ENCODE peak calls at places on chromosomes 7 and 10, in five cellular contexts. One of them, this sample, is unnamed.

GRCh38 chr10:125812128-125812527 is 10.9 kb downstream of the UROS start:
- DNase-seq in adrenal gland: no peak
- DNase-seq in WERI-Rb-1: no peak
- DNase-seq in PC-3: peak; percentile 21
- DNase-seq in breast epithelium: no peak
- DNase-seq in this sample: no peak

GRCh38 chr7:134101716-134102115 is 25.4 kb upstream of the LRGUK start:
- DNase-seq in adrenal gland: no peak
- DNase-seq in WERI-Rb-1: no peak
- DNase-seq in PC-3: no peak
- DNase-seq in breast epithelium: no peak
- DNase-seq in this sample: no peak

GRCh38 chr10:61464461-61465215 is 11.5 kb upstream of the TMEM26 start:
- DNase-seq in adrenal gland: no peak
- DNase-seq in WERI-Rb-1: no peak
- DNase-seq in PC-3: peak; percentile 94
- DNase-seq in breast epithelium: no peak
- DNase-seq in this sample: no peak

GRCh38 chr7:12490105-12490688 is 80.3 kb upstream of the SCIN start:
- DNase-seq in adrenal gland: no peak
- DNase-seq in WERI-Rb-1: no peak
- DNase-seq in PC-3: peak; percentile 66
- DNase-seq in breast epithelium: no peak
- DNase-seq in this sample: no peak

GRCh38 chr7:128168667-128169210 is 72.3 kb upstream of the LEP start:
- DNase-seq in adrenal gland: peak; percentile 46
- DNase-seq in WERI-Rb-1: no peak
- DNase-seq in PC-3: no peak
- DNase-seq in breast epithelium: no peak
- DNase-seq in this sample: peak; percentile 74

GRCh38 chr10:4767033-4767814 is 58.8 kb upstream of the AKR1E2 start:
- DNase-seq in adrenal gland: no peak
- DNase-seq in WERI-Rb-1: no peak
- DNase-seq in PC-3: peak; percentile 52
- DNase-seq in breast epithelium: no peak
- DNase-seq in this sample: no peak

GRCh38 chr10:13890617-13891541 is 304.1 kb downstream of the PRPF18 start:
- DNase-seq in adrenal gland: no peak
- DNase-seq in WERI-Rb-1: no peak
- DNase-seq in PC-3: no peak
- DNase-seq in breast epithelium: no peak
- DNase-seq in this sample: no peak

GRCh38 chr7:151225948-151226510 is 976 bp downstream of the ABCF2 start:
- DNase-seq in adrenal gland: no peak
- DNase-seq in WERI-Rb-1: no peak
- DNase-seq in PC-3: peak; percentile 1
- DNase-seq in breast epithelium: no peak
- DNase-seq in this sample: no peak

GRCh38 chr10:43220971-43221418 is 45.9 kb downstream of the RASGEF1A start:
- DNase-seq in adrenal gland: no peak
- DNase-seq in WERI-Rb-1: peak; percentile 3
- DNase-seq in PC-3: no peak
- DNase-seq in breast epithelium: peak; percentile 33
- DNase-seq in this sample: no peak

GRCh38 chr10:63206997-63207952 is 74.1 kb downstream of the NRBF2 start:
- DNase-seq in adrenal gland: no peak
- DNase-seq in WERI-Rb-1: no peak
- DNase-seq in PC-3: no peak
- DNase-seq in breast epithelium: no peak
- DNase-seq in this sample: no peak

GRCh38 chr7:20596653-20597052 is 18.8 kb upstream of the ABCB5 start:
- DNase-seq in adrenal gland: no peak
- DNase-seq in WERI-Rb-1: no peak
- DNase-seq in PC-3: peak; percentile 93
- DNase-seq in breast epithelium: no peak
- DNase-seq in this sample: no peak

GRCh38 chr7:149773446-149774236 is at the start of gene ZNF467:
- DNase-seq in adrenal gland: peak; percentile 75
- DNase-seq in WERI-Rb-1: peak; percentile 67
- DNase-seq in PC-3: peak; percentile 28
- DNase-seq in breast epithelium: peak; percentile 82
- DNase-seq in this sample: peak; percentile 53

GRCh38 chr10:74909665-74910064 is 83.3 kb downstream of the KAT6B start:
- DNase-seq in adrenal gland: no peak
- DNase-seq in WERI-Rb-1: no peak
- DNase-seq in PC-3: peak; percentile 96
- DNase-seq in breast epithelium: no peak
- DNase-seq in this sample: no peak

GRCh38 chr7:32580646-32581045 is 85.4 kb downstream of the AVL9 start:
- DNase-seq in adrenal gland: no peak
- DNase-seq in WERI-Rb-1: no peak
- DNase-seq in PC-3: no peak
- DNase-seq in breast epithelium: no peak
- DNase-seq in this sample: no peak

GRCh38 chr10:34816067-34817002 is 1.2 kb upstream of the PARD3 start:
- DNase-seq in adrenal gland: peak; percentile 24
- DNase-seq in WERI-Rb-1: no peak
- DNase-seq in PC-3: peak; percentile 70
- DNase-seq in breast epithelium: no peak
- DNase-seq in this sample: peak; percentile 30

GRCh38 chr10:78419481-78420265 is 386.0 kb downstream of the RPS24 start:
- DNase-seq in adrenal gland: no peak
- DNase-seq in WERI-Rb-1: peak; percentile 2
- DNase-seq in PC-3: peak; percentile 36
- DNase-seq in breast epithelium: no peak
- DNase-seq in this sample: no peak

GRCh38 chr7:135411098-135411497 is 98.8 kb downstream of the CNOT4 start:
- DNase-seq in adrenal gland: no peak
- DNase-seq in WERI-Rb-1: no peak
- DNase-seq in PC-3: no peak
- DNase-seq in breast epithelium: no peak
- DNase-seq in this sample: no peak

GRCh38 chr10:8296090-8296741 is 241.7 kb downstream of the GATA3 start:
- DNase-seq in adrenal gland: no peak
- DNase-seq in WERI-Rb-1: no peak
- DNase-seq in PC-3: no peak
- DNase-seq in breast epithelium: no peak
- DNase-seq in this sample: no peak

GRCh38 chr7:125926621-125927020 is 997.0 kb upstream of the POT1 start:
- DNase-seq in adrenal gland: no peak
- DNase-seq in WERI-Rb-1: no peak
- DNase-seq in PC-3: peak; percentile 2
- DNase-seq in breast epithelium: no peak
- DNase-seq in this sample: no peak

GRCh38 chr7:149321978-149322541 is 60.1 kb downstream of the ZNF783 start:
- DNase-seq in adrenal gland: no peak
- DNase-seq in WERI-Rb-1: no peak
- DNase-seq in PC-3: no peak
- DNase-seq in breast epithelium: no peak
- DNase-seq in this sample: no peak

GRCh38 chr10:27041196-27041595 is 59.1 kb downstream of the ANKRD26 start:
- DNase-seq in adrenal gland: no peak
- DNase-seq in WERI-Rb-1: no peak
- DNase-seq in PC-3: no peak
- DNase-seq in breast epithelium: no peak
- DNase-seq in this sample: no peak

GRCh38 chr10:58851606-58852005 is 324.8 kb upstream of the PHYHIPL start:
- DNase-seq in adrenal gland: no peak
- DNase-seq in WERI-Rb-1: no peak
- DNase-seq in PC-3: peak; percentile 37
- DNase-seq in breast epithelium: no peak
- DNase-seq in this sample: no peak

GRCh38 chr10:3756360-3756740 is 28.7 kb downstream of the KLF6 start:
- DNase-seq in adrenal gland: no peak
- DNase-seq in WERI-Rb-1: no peak
- DNase-seq in PC-3: no peak
- DNase-seq in breast epithelium: no peak
- DNase-seq in this sample: no peak

GRCh38 chr10:83539528-83540308 is 599.6 kb upstream of the GHITM start:
- DNase-seq in adrenal gland: no peak
- DNase-seq in WERI-Rb-1: peak; percentile 35
- DNase-seq in PC-3: no peak
- DNase-seq in breast epithelium: no peak
- DNase-seq in this sample: no peak

GRCh38 chr10:124641282-124642075 is 102.7 kb downstream of the FAM53B start:
- DNase-seq in adrenal gland: no peak
- DNase-seq in WERI-Rb-1: no peak
- DNase-seq in PC-3: no peak
- DNase-seq in breast epithelium: no peak
- DNase-seq in this sample: no peak

GRCh38 chr7:37920619-37921339 is at the start of gene EPDR1:
- DNase-seq in adrenal gland: peak; percentile 66
- DNase-seq in WERI-Rb-1: peak; percentile 73
- DNase-seq in PC-3: peak; percentile 78
- DNase-seq in breast epithelium: no peak
- DNase-seq in this sample: peak; percentile 65

GRCh38 chr7:37352974-37353948 is 95.4 kb downstream of the ELMO1 start:
- DNase-seq in adrenal gland: no peak
- DNase-seq in WERI-Rb-1: peak; percentile 47
- DNase-seq in PC-3: peak; percentile 8
- DNase-seq in breast epithelium: no peak
- DNase-seq in this sample: no peak

GRCh38 chr10:69838418-69838817 is 36.7 kb downstream of the COL13A1 start:
- DNase-seq in adrenal gland: no peak
- DNase-seq in WERI-Rb-1: no peak
- DNase-seq in PC-3: no peak
- DNase-seq in breast epithelium: no peak
- DNase-seq in this sample: no peak
- TF ChIP-seq CTCF in adrenal gland: no peak
- TF ChIP-seq CTCF in WERI-Rb-1: no peak
- TF ChIP-seq CTCF in PC-3: no peak
- TF ChIP-seq CTCF in breast epithelium: no peak
- TF ChIP-seq CTCF in this sample: no peak

GRCh38 chr7:118152632-118153031 is 31.3 kb upstream of the LSM8 start:
- DNase-seq in adrenal gland: no peak
- DNase-seq in WERI-Rb-1: no peak
- DNase-seq in PC-3: no peak
- DNase-seq in breast epithelium: no peak
- DNase-seq in this sample: no peak

GRCh38 chr7:118149394-118149793 is 34.6 kb upstream of the LSM8 start:
- DNase-seq in adrenal gland: no peak
- DNase-seq in WERI-Rb-1: no peak
- DNase-seq in PC-3: no peak
- DNase-seq in breast epithelium: no peak
- DNase-seq in this sample: no peak

GRCh38 chr7:118152149-118152548 is 31.8 kb upstream of the LSM8 start:
- DNase-seq in adrenal gland: no peak
- DNase-seq in WERI-Rb-1: no peak
- DNase-seq in PC-3: no peak
- DNase-seq in breast epithelium: no peak
- DNase-seq in this sample: no peak

GRCh38 chr7:118153551-118154177 is 30.3 kb upstream of the LSM8 start:
- DNase-seq in adrenal gland: no peak
- DNase-seq in WERI-Rb-1: no peak
- DNase-seq in PC-3: peak; percentile 67
- DNase-seq in breast epithelium: no peak
- DNase-seq in this sample: peak; percentile 42

GRCh38 chr7:118151671-118152070 is 32.3 kb upstream of the LSM8 start:
- DNase-seq in adrenal gland: no peak
- DNase-seq in WERI-Rb-1: no peak
- DNase-seq in PC-3: no peak
- DNase-seq in breast epithelium: no peak
- DNase-seq in this sample: no peak
- TF ChIP-seq CTCF in adrenal gland: no peak
- TF ChIP-seq CTCF in WERI-Rb-1: no peak
- TF ChIP-seq CTCF in PC-3: no peak
- TF ChIP-seq CTCF in breast epithelium: no peak
- TF ChIP-seq CTCF in this sample: no peak

GRCh38 chr10:133390597-133391248 is 3.2 kb upstream of the MTG1 start:
- DNase-seq in adrenal gland: no peak
- DNase-seq in WERI-Rb-1: no peak
- DNase-seq in PC-3: no peak
- DNase-seq in breast epithelium: no peak
- DNase-seq in this sample: no peak

GRCh38 chr10:133388265-133388972 is 5.5 kb upstream of the MTG1 start:
- DNase-seq in adrenal gland: no peak
- DNase-seq in WERI-Rb-1: no peak
- DNase-seq in PC-3: peak; percentile 16
- DNase-seq in breast epithelium: no peak
- DNase-seq in this sample: no peak

GRCh38 chr10:133391761-133392518 is 2.0 kb upstream of the MTG1 start:
- DNase-seq in adrenal gland: no peak
- DNase-seq in WERI-Rb-1: no peak
- DNase-seq in PC-3: no peak
- DNase-seq in breast epithelium: no peak
- DNase-seq in this sample: no peak

GRCh38 chr10:133391249-133391635 is 2.7 kb upstream of the MTG1 start:
- DNase-seq in adrenal gland: no peak
- DNase-seq in WERI-Rb-1: no peak
- DNase-seq in PC-3: no peak
- DNase-seq in breast epithelium: no peak
- DNase-seq in this sample: no peak

GRCh38 chr10:133388973-133389818 is 4.8 kb upstream of the MTG1 start:
- DNase-seq in adrenal gland: no peak
- DNase-seq in WERI-Rb-1: no peak
- DNase-seq in PC-3: no peak
- DNase-seq in breast epithelium: no peak
- DNase-seq in this sample: no peak
- TF ChIP-seq CTCF in adrenal gland: no peak
- TF ChIP-seq CTCF in WERI-Rb-1: no peak
- TF ChIP-seq CTCF in PC-3: no peak
- TF ChIP-seq CTCF in breast epithelium: no peak
- TF ChIP-seq CTCF in this sample: no peak

GRCh38 chr7:30896783-30897617 is 14.7 kb upstream of the AQP1 start:
- DNase-seq in adrenal gland: no peak
- DNase-seq in WERI-Rb-1: no peak
- DNase-seq in PC-3: no peak
- DNase-seq in breast epithelium: no peak
- DNase-seq in this sample: no peak

GRCh38 chr7:30894009-30894408 is 17.6 kb upstream of the AQP1 start:
- DNase-seq in adrenal gland: no peak
- DNase-seq in WERI-Rb-1: no peak
- DNase-seq in PC-3: no peak
- DNase-seq in breast epithelium: no peak
- DNase-seq in this sample: no peak

GRCh38 chr7:30896041-30896440 is 15.6 kb upstream of the AQP1 start:
- DNase-seq in adrenal gland: no peak
- DNase-seq in WERI-Rb-1: no peak
- DNase-seq in PC-3: no peak
- DNase-seq in breast epithelium: no peak
- DNase-seq in this sample: no peak

GRCh38 chr7:30893357-30893756 is 18.3 kb upstream of the AQP1 start:
- DNase-seq in adrenal gland: no peak
- DNase-seq in WERI-Rb-1: no peak
- DNase-seq in PC-3: no peak
- DNase-seq in breast epithelium: no peak
- DNase-seq in this sample: no peak

GRCh38 chr7:30894866-30895408 is 16.7 kb upstream of the AQP1 start:
- DNase-seq in adrenal gland: no peak
- DNase-seq in WERI-Rb-1: peak; percentile 49
- DNase-seq in PC-3: peak; percentile 10
- DNase-seq in breast epithelium: no peak
- DNase-seq in this sample: no peak
- TF ChIP-seq CTCF in adrenal gland: no peak
- TF ChIP-seq CTCF in WERI-Rb-1: peak; percentile 64
- TF ChIP-seq CTCF in PC-3: peak; percentile 17
- TF ChIP-seq CTCF in breast epithelium: no peak
- TF ChIP-seq CTCF in this sample: no peak

GRCh38 chr7:100119075-100119700 is at the start of the genes CNPY4 and TAF6:
- DNase-seq in adrenal gland: peak; percentile 95
- DNase-seq in WERI-Rb-1: peak; percentile 96
- DNase-seq in PC-3: peak; percentile 94
- DNase-seq in breast epithelium: peak; percentile 95
- DNase-seq in this sample: peak; percentile 89
- TF ChIP-seq CTCF in adrenal gland: no peak
- TF ChIP-seq CTCF in WERI-Rb-1: no peak
- TF ChIP-seq CTCF in PC-3: no peak
- TF ChIP-seq CTCF in breast epithelium: no peak
- TF ChIP-seq CTCF in this sample: no peak